ENCODE peak calls at places on chromosomes 16 and 17, in four cellular contexts. T is ELF-1; N is activated CD4-positive, CD25-positive, alpha-beta regulatory T cell; H is hepatic stellate cell. A is an unnamed sample.

GRCh38 chr16:65779196-65779595 is 587.3 kb upstream of the CDH5 start:
- DNase-seq in T (no peak), N (no peak), H (no peak), A (no peak)

GRCh38 chr16:58393138-58393504 is 850 bp downstream of the GINS3 start:
- DNase-seq in T (peak; percentile 28), N (no peak), H (peak; percentile 16), A (no peak)

GRCh38 chr17:45073414-45074070 is 12.4 kb downstream of the NMT1 start:
- DNase-seq in T (peak; percentile 15), N (no peak), H (no peak), A (no peak)

GRCh38 chr16:85984947-85985451 is 86.0 kb downstream of the IRF8 start:
- DNase-seq in T (no peak), N (no peak), H (no peak), A (no peak)

GRCh38 chr16:733382-734207 is 6.7 kb downstream of the HAGHL start:
- DNase-seq in T (peak; percentile 2), N (no peak), H (no peak), A (no peak)

GRCh38 chr17:77115510-77115909 is 25.3 kb upstream of the SEC14L1 start:
- DNase-seq in T (no peak), N (no peak), H (no peak), A (no peak)

GRCh38 chr17:29674270-29674669 is 51.6 kb upstream of the CORO6 start:
- DNase-seq in T (no peak), N (no peak), H (no peak), A (no peak)

GRCh38 chr17:44398692-44399691 is 9.5 kb upstream of the ITGA2B start:
- DNase-seq in T (no peak), N (no peak), H (no peak), A (no peak)

GRCh38 chr17:9959377-9959981 is 54.4 kb upstream of the RCVRN start:
- DNase-seq in T (peak; percentile 88), N (no peak), H (no peak), A (no peak)

GRCh38 chr17:59753522-59754467 is 46.3 kb downstream of the VMP1 start:
- DNase-seq in T (peak; percentile 55), N (no peak), H (peak; percentile 70), A (peak; percentile 21)

GRCh38 chr16:70682239-70683145 is 3.4 kb downstream of the MTSS2 start:
- DNase-seq in T (peak; percentile 44), N (no peak), H (no peak), A (no peak)

GRCh38 chr17:10992097-10992496 is 154.2 kb upstream of the PIRT start:
- DNase-seq in T (no peak), N (no peak), H (no peak), A (no peak)

GRCh38 chr16:25014500-25015147 is 545 bp downstream of the ARHGAP17 start:
- DNase-seq in T (peak; percentile 66), N (no peak), H (no peak), A (peak; percentile 15)

GRCh38 chr16:67000384-67001158 is 12.2 kb downstream of the CES4A start:
- DNase-seq in T (peak; percentile 45), N (peak; percentile 15), H (peak; percentile 70), A (peak; percentile 8)

GRCh38 chr17:11488407-11488806 is 109.9 kb upstream of the DNAH9 start:
- DNase-seq in T (no peak), N (no peak), H (no peak), A (no peak)

GRCh38 chr17:76690596-76691280 is 20.0 kb downstream of the MXRA7 start:
- DNase-seq in T (no peak), N (no peak), H (no peak), A (no peak)

GRCh38 chr16:700684-701584 is 4.7 kb downstream of the FBXL16 start:
- DNase-seq in T (no peak), N (no peak), H (no peak), A (no peak)

GRCh38 chr17:550041-550398 is 164.6 kb downstream of the VPS53 start:
- DNase-seq in T (no peak), N (no peak), H (no peak), A (no peak)

GRCh38 chr17:17849147-17849820 is 12.5 kb upstream of the SREBF1 start:
- DNase-seq in T (no peak), N (peak; percentile 47), H (no peak), A (no peak)

GRCh38 chr17:78236362-78237127 is 5.1 kb downstream of the TMEM235 start:
- DNase-seq in T (no peak), N (no peak), H (no peak), A (no peak)

GRCh38 chr16:68396481-68396880 is 51.8 kb downstream of the SMPD3 start:
- DNase-seq in T (no peak), N (no peak), H (peak; percentile 73), A (no peak)

GRCh38 chr17:5557485-5557884 is 26.8 kb downstream of the NLRP1 start:
- DNase-seq in T (no peak), N (no peak), H (peak; percentile 42), A (no peak)

GRCh38 chr17:82114872-82115271 is 16.8 kb upstream of the FASN start:
- DNase-seq in T (no peak), N (no peak), H (no peak), A (no peak)

GRCh38 chr16:23128056-23128455 is 21.2 kb downstream of the USP31 start:
- DNase-seq in T (no peak), N (no peak), H (no peak), A (no peak)

GRCh38 chr16:78441298-78441697 is 341.8 kb downstream of the WWOX start:
- DNase-seq in T (no peak), N (no peak), H (no peak), A (no peak)

GRCh38 chr16:51762081-51762995 is 611.3 kb upstream of the SALL1 start:
- DNase-seq in T (peak; percentile 85), N (no peak), H (peak; percentile 63), A (peak; percentile 20)

GRCh38 chr16:57784334-57784733 is 18.0 kb downstream of the KIFC3 start:
- DNase-seq in T (no peak), N (no peak), H (no peak), A (no peak)

GRCh38 chr16:55971447-55971846 is 96.3 kb upstream of the CES5A start:
- DNase-seq in T (no peak), N (no peak), H (no peak), A (no peak)

GRCh38 chr17:8611671-8612298 is 18.7 kb downstream of the MYH10 start:
- DNase-seq in T (peak; percentile 29), N (no peak), H (no peak), A (no peak)

GRCh38 chr17:35817196-35817595 is 7.9 kb downstream of the TAF15 start:
- DNase-seq in T (no peak), N (no peak), H (no peak), A (no peak)

GRCh38 chr17:40361925-40362695 is 2.4 kb downstream of the GJD3 start:
- DNase-seq in T (no peak), N (no peak), H (no peak), A (no peak)

GRCh38 chr16:30934827-30935557 is 11.6 kb downstream of the FBXL19 start:
- DNase-seq in T (peak; percentile 88), N (no peak), H (peak; percentile 47), A (no peak)

GRCh38 chr16:50735629-50736122 is 6.2 kb upstream of the CYLD start:
- DNase-seq in T (no peak), N (no peak), H (no peak), A (no peak)